ENCODE peak calls at places on chromosomes 3 and 15, in five cellular contexts. Y, P, L, M and Z are unnamed samples.
A peak's percentile ranks its signal among the peaks of the same experiment; 100 is the strongest.

GRCh38 chr3:113070226-113071220 is 79.7 kb downstream of the GTPBP8 start:
- DNase-seq in Y (no peak), P (no peak), L (no peak), M (peak; percentile 81), Z (no peak)

GRCh38 chr3:50464578-50464977 is 38.9 kb downstream of the CACNA2D2 start:
- DNase-seq in Y (no peak), P (no peak), L (no peak), M (no peak), Z (no peak)

GRCh38 chr3:35537265-35537664 is 102.1 kb upstream of the ARPP21 start:
- DNase-seq in Y (no peak), P (no peak), L (no peak), M (no peak), Z (no peak)

GRCh38 chr3:66797916-66798560 is 200.1 kb upstream of the KBTBD8 start:
- DNase-seq in Y (peak; percentile 71), P (peak; percentile 29), L (no peak), M (no peak), Z (no peak)

GRCh38 chr3:25151497-25151896 is 276.6 kb upstream of the RARB start:
- DNase-seq in Y (no peak), P (no peak), L (no peak), M (no peak), Z (peak; percentile 45)

GRCh38 chr15:62483817-62484216 is 318.7 kb upstream of the C2CD4B start:
- DNase-seq in Y (no peak), P (peak; percentile 46), L (no peak), M (no peak), Z (no peak)

GRCh38 chr15:90603893-90604292 is 74.2 kb downstream of the CRTC3 start:
- DNase-seq in Y (no peak), P (peak; percentile 67), L (no peak), M (no peak), Z (peak; percentile 15)

GRCh38 chr15:39828374-39828931 is 45.8 kb upstream of the FSIP1 start:
- DNase-seq in Y (peak; percentile 54), P (no peak), L (no peak), M (no peak), Z (peak; percentile 22)

GRCh38 chr15:70512772-70513362 is 250.5 kb downstream of the UACA start:
- DNase-seq in Y (peak; percentile 76), P (peak; percentile 41), L (no peak), M (no peak), Z (peak; percentile 56)

GRCh38 chr3:36494461-36495109 is 114.3 kb downstream of the STAC start:
- DNase-seq in Y (no peak), P (peak; percentile 20), L (no peak), M (no peak), Z (peak; percentile 57)

GRCh38 chr3:151169700-151170224 is 33.3 kb downstream of the GPR171 start:
- DNase-seq in Y (no peak), P (no peak), L (no peak), M (no peak), Z (no peak)

GRCh38 chr3:64316971-64317370 is 91.7 kb upstream of the PRICKLE2 start:
- DNase-seq in Y (no peak), P (no peak), L (no peak), M (no peak), Z (peak; percentile 77)

GRCh38 chr3:9862391-9863235 is 17.4 kb downstream of the CIDEC start:
- DNase-seq in Y (peak; percentile 86), P (peak; percentile 54), L (no peak), M (no peak), Z (no peak)

GRCh38 chr3:113747719-113748046 is 848 bp downstream of the ATP6V1A start:
- DNase-seq in Y (peak; percentile 18), P (no peak), L (no peak), M (no peak), Z (peak; percentile 42)

GRCh38 chr3:164723396-164723795 is 354.9 kb downstream of the SI start:
- DNase-seq in Y (peak; percentile 26), P (no peak), L (no peak), M (no peak), Z (no peak)

GRCh38 chr3:124826703-124827102 is 60.5 kb downstream of the ITGB5 start:
- DNase-seq in Y (no peak), P (no peak), L (no peak), M (no peak), Z (peak; percentile 88)

GRCh38 chr3:34248352-34248751 is 449.9 kb downstream of the PDCD6IP start:
- DNase-seq in Y (no peak), P (no peak), L (no peak), M (no peak), Z (no peak)

GRCh38 chr15:80093854-80094418 is 34.5 kb downstream of the ZFAND6 start:
- DNase-seq in Y (peak; percentile 16), P (peak; percentile 30), L (no peak), M (no peak), Z (peak; percentile 70)

GRCh38 chr3:44914936-44915335 is 40.5 kb downstream of the TGM4 start:
- DNase-seq in Y (peak; percentile 50), P (no peak), L (no peak), M (no peak), Z (no peak)

GRCh38 chr15:77907824-77908751 is 169.4 kb downstream of the TBC1D2B start:
- DNase-seq in Y (peak; percentile 45), P (peak; percentile 86), L (peak; percentile 66), M (no peak), Z (peak; percentile 29)

GRCh38 chr3:33792167-33792892 is 6.1 kb upstream of the PDCD6IP start:
- DNase-seq in Y (no peak), P (no peak), L (no peak), M (no peak), Z (no peak)

GRCh38 chr15:31905054-31905453 is 125.3 kb upstream of the CHRNA7 start:
- DNase-seq in Y (peak; percentile 4), P (peak; percentile 89), L (no peak), M (no peak), Z (no peak)

GRCh38 chr3:172546628-172547214 is 23.5 kb upstream of the TNFSF10 start:
- DNase-seq in Y (no peak), P (no peak), L (no peak), M (no peak), Z (no peak)

DNA sequence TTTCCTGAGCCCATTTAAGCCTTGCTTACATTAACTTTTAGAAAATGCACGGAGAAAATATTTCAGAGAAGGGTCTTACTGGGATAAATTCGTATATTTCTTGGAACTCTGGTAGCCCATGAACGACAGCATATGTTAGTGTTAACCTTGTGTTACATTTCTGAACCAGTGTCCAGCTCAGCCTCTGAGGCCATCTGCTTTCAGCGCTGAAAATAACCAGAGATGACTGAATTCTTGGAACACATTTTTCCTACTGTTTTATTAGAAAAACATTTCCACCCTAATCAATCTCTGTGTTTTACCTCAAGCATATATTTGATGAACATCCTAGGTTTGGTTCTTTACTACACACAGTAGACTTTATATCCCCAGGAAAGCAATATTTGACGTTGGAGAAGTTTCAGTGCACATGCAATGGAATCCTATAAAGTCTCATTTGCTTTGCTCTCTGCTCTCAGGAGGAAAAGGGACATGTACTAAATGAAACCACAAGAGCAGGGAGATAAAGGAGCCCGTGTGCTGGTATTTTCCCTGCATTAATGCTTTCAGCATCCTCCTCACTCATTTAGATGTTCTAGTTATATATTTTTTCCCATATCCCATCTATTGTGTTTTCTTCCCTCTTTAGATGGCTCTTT is 151.8 kb upstream of the KCNMB2 start:
- DNase-seq in Y (no peak), P (no peak), L (no peak), M (no peak), Z (no peak)
- TF ChIP-seq CTCF in Y (no peak), P (no peak), L (no peak), M (no peak), Z (no peak)

GRCh38 chr15:66164788-66165187 is 88.8 kb downstream of the MEGF11 start:
- DNase-seq in Y (no peak), P (no peak), L (no peak), M (no peak), Z (no peak)
- H3K4me3 ChIP-seq in Y (no peak overlapping the region), P (no peak overlapping the region), L (no peak overlapping the region), M (no peak overlapping the region), Z (no peak overlapping the region)

DNA sequence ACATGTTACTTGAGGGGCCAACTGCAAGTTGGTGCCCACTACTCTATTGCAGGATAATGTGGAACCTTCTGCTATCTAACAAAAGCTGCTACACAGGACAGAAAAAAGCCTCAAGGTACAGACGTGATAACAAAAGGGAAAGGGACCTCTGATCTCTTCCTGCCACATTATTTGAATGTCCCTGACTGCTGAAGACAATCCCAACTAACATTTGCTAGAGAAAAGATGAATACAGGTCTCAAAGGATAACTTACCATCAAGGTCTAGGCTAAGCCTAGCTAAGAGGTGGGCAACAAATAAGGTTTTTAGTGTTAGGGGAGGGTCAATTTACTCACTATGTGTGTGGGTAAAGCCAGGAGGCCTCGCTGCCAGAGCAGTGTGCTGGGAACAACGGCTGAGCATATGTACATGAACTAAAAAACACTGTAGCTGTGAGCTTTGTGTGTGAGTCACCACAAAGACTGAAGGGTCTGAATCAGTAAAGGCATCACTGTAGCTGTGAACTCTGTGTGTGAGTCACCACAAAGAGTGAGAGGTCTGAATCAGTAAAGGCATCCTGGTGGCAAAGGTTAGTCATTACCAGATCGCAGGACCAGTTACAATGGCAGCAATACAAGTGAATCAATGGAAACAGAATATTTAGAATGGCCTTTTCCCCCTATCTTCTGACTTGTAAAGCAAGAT is 111.7 kb downstream of the LMLN start:
- DNase-seq in Y (peak; percentile 35), P (no peak), L (no peak), M (peak; percentile 87), Z (peak; percentile 100)
- TF ChIP-seq CTCF in Y (peak; percentile 33), P (no peak), L (no peak), M (no peak), Z (peak; percentile 51)

GRCh38 chr3:6229778-6230410 is 631.0 kb upstream of the GRM7 start:
- DNase-seq in Y (no peak), P (no peak), L (no peak), M (no peak), Z (no peak)
- H3K4me3 ChIP-seq in Y (no peak overlapping the region), P (no peak overlapping the region), L (no peak overlapping the region), M (no peak overlapping the region), Z (no peak overlapping the region)

GRCh38 chr3:194985031-194985578 is 285.9 kb downstream of the XXYLT1 start:
- DNase-seq in Y (peak; percentile 85), P (peak; percentile 77), L (peak; percentile 76), M (no peak), Z (peak; percentile 57)
- TF ChIP-seq CTCF in Y (peak; percentile 54), P (peak; percentile 32), L (no peak), M (peak; percentile 19), Z (peak; percentile 54)